ENCODE peak calls at places on chromosomes 2 and 18, in seven cellular contexts. U is activated CD8-positive, alpha-beta T cell treated with anti-CD3 and anti-CD28 coated beads for 36 hours; O is GM12865; J is tibial nerve; S is mesothelial cell of epicardium; X is bronchial epithelial cell; B is HepG2. P is an unnamed sample.

GRCh38 chr2:157761520-157761919 is 114.6 kb downstream of the ACVR1 start:
- DNase-seq in U (no peak), O (no peak), J (no peak), S (no peak), X (no peak), B (no peak), P (no peak)

GRCh38 chr2:210428415-210429179 is 48.0 kb downstream of the LANCL1 start:
- DNase-seq in U (no peak), O (no peak), J (no peak), S (no peak), X (peak), B (no peak), P (no peak)

GRCh38 chr2:219430633-219431615 is 3.7 kb upstream of the SPEG start:
- DNase-seq in U (no peak), O (peak), J (no peak), S (no peak), X (peak), B (peak), P (no peak)

GRCh38 chr2:19711470-19712372 is 190.1 kb downstream of the TTC32 start:
- DNase-seq in U (no peak), O (peak), J (no peak), S (no peak), X (peak), B (peak), P (no peak)

GRCh38 chr2:121596221-121597080 is 52.8 kb downstream of the CLASP1 start:
- DNase-seq in U (peak), O (peak), J (peak), S (no peak), X (peak), B (peak), P (peak)

GRCh38 chr18:23816740-23817139 is 127.5 kb downstream of the LAMA3 start:
- DNase-seq in U (no peak), O (no peak), J (no peak), S (no peak), X (no peak), B (no peak), P (no peak)

GRCh38 chr2:85312404-85312803 is 15.4 kb downstream of the TGOLN2 start:
- DNase-seq in U (no peak), O (no peak), J (no peak), S (no peak), X (peak), B (no peak), P (no peak)

GRCh38 chr2:98730053-98730850 is 680 bp downstream of the MGAT4A start:
- DNase-seq in U (peak), O (peak), J (peak), S (peak), X (no peak), B (peak), P (no peak)

GRCh38 chr2:46434851-46435273 is 44.5 kb upstream of the TMEM247 start:
- DNase-seq in U (no peak), O (no peak), J (no peak), S (no peak), X (peak), B (peak), P (no peak)

GRCh38 chr2:19878268-19879046 is 23.3 kb downstream of the TTC32 start:
- DNase-seq in U (no peak), O (no peak), J (no peak), S (no peak), X (no peak), B (no peak), P (no peak)

GRCh38 chr2:36564377-36564930 is 33.5 kb downstream of the FEZ2 start:
- DNase-seq in U (no peak), O (no peak), J (no peak), S (no peak), X (no peak), B (no peak), P (no peak)

GRCh38 chr2:101787097-101787496 is 89.6 kb downstream of the MAP4K4 start:
- DNase-seq in U (no peak), O (no peak), J (no peak), S (no peak), X (peak), B (no peak), P (no peak)

GRCh38 chr2:196415384-196415783 is 224.1 kb upstream of the CCDC150 start:
- DNase-seq in U (peak), O (peak), J (no peak), S (no peak), X (no peak), B (no peak), P (peak)

GRCh38 chr2:25286025-25286400 is 55.7 kb downstream of the DNMT3A start:
- DNase-seq in U (peak), O (peak), J (no peak), S (no peak), X (no peak), B (no peak), P (peak)

GRCh38 chr2:174632847-174633620 is 35.4 kb upstream of the WIPF1 start:
- DNase-seq in U (no peak), O (peak), J (no peak), S (no peak), X (no peak), B (no peak), P (no peak)

GRCh38 chr2:61470122-61470951 is 550 bp downstream of the USP34 start:
- DNase-seq in U (peak), O (peak), J (peak), S (peak), X (peak), B (peak), P (peak)

GRCh38 chr2:50097118-50097517 is 934.8 kb downstream of the NRXN1 start:
- DNase-seq in U (no peak), O (no peak), J (no peak), S (no peak), X (no peak), B (no peak), P (no peak)

GRCh38 chr18:58525517-58525916 is 103.4 kb downstream of the ALPK2 start:
- DNase-seq in U (peak), O (peak), J (no peak), S (no peak), X (peak), B (no peak), P (no peak)

GRCh38 chr2:36696533-36696932 is at the start of gene VIT:
- DNase-seq in U (no peak), O (no peak), J (peak), S (no peak), X (peak), B (no peak), P (no peak)

GRCh38 chr2:30300456-30301221 is 69.3 kb downstream of the LBH start:
- DNase-seq in U (no peak), O (no peak), J (no peak), S (no peak), X (no peak), B (no peak), P (no peak)

GRCh38 chr2:9243357-9243756 is 36.7 kb downstream of the ASAP2 start:
- DNase-seq in U (no peak), O (no peak), J (no peak), S (no peak), X (no peak), B (no peak), P (no peak)

GRCh38 chr2:9778012-9778411 is 65.3 kb upstream of the TAF1B start:
- DNase-seq in U (no peak), O (no peak), J (no peak), S (no peak), X (no peak), B (no peak), P (no peak)

GRCh38 chr2:128734521-128735295 is 416.0 kb upstream of the HS6ST1 start:
- DNase-seq in U (peak), O (peak), J (no peak), S (no peak), X (no peak), B (no peak), P (no peak)

GRCh38 chr2:18903750-18904149 is 314.4 kb upstream of the NT5C1B start:
- DNase-seq in U (no peak), O (peak), J (no peak), S (no peak), X (no peak), B (no peak), P (peak)

GRCh38 chr2:130328710-130329109 is 14.0 kb upstream of the IMP4 start:
- DNase-seq in U (no peak), O (no peak), J (no peak), S (no peak), X (peak), B (no peak), P (no peak)

GRCh38 chr2:174711206-174711605 is 53.1 kb downstream of the CHRNA1 start:
- DNase-seq in U (no peak), O (no peak), J (no peak), S (no peak), X (no peak), B (no peak), P (no peak)

GRCh38 chr2:47118581-47118980 is 36.5 kb downstream of the STPG4 start:
- DNase-seq in U (no peak), O (no peak), J (no peak), S (no peak), X (no peak), B (no peak), P (no peak)

GRCh38 chr2:237867465-237867864 is 8.0 kb downstream of the RAMP1 start:
- DNase-seq in U (no peak), O (no peak), J (no peak), S (no peak), X (no peak), B (no peak), P (no peak)

GRCh38 chr2:102268529-102269524 is 42.5 kb upstream of the IL1RL1 start:
- DNase-seq in U (no peak), O (no peak), J (no peak), S (no peak), X (no peak), B (no peak), P (no peak)

GRCh38 chr18:62536005-62536404 is 13.2 kb downstream of the ZCCHC2 start:
- DNase-seq in U (no peak), O (no peak), J (no peak), S (no peak), X (no peak), B (no peak), P (no peak)

GRCh38 chr2:9627310-9627709 is 3.5 kb downstream of the YWHAQ start:
- DNase-seq in U (peak), O (no peak), J (no peak), S (no peak), X (peak), B (no peak), P (no peak)

GRCh38 chr18:2971741-2972552 is 41.0 kb downstream of the LPIN2 start:
- DNase-seq in U (peak), O (peak), J (peak), S (no peak), X (no peak), B (no peak), P (peak)

GRCh38 chr2:147438897-147439296 is 405.9 kb upstream of the ACVR2A start:
- DNase-seq in U (no peak), O (no peak), J (no peak), S (no peak), X (no peak), B (no peak), P (no peak)

GRCh38 chr2:203579131-203579643 is 44.1 kb upstream of the RAPH1 start:
- DNase-seq in U (peak), O (peak), J (no peak), S (no peak), X (peak), B (no peak), P (peak)

GRCh38 chr18:48859311-48860275 is 91.2 kb downstream of the SMAD7 start:
- DNase-seq in U (no peak), O (no peak), J (no peak), S (no peak), X (no peak), B (no peak), P (no peak)

DNA sequence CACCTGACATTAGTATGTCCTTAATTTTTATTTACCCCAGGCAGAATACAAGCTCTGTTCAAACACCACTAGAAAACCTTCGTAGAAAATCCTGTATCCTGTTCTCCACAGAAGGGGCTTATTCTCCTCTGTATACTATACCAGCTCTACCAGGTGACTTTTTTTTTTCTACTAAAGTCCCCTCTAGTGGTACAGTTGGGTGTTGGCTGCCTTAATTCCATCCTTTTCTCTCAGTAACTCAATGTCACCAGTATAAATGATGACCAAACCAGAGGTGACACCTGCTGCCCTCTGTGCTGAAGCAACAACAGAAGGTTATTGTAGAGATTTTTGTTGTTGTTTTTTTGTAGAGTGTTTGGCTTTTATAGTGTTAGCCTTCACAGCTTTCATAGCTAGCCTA is 1322.0 kb downstream of the LRP1B start:
- DNase-seq in U (no peak), O (peak), J (no peak), S (no peak), X (no peak), B (peak), P (no peak)
- TF ChIP-seq CTCF in U (no peak), O (peak), J (no peak), S (no peak), X (no peak), B (no peak), P (no peak)

DNA sequence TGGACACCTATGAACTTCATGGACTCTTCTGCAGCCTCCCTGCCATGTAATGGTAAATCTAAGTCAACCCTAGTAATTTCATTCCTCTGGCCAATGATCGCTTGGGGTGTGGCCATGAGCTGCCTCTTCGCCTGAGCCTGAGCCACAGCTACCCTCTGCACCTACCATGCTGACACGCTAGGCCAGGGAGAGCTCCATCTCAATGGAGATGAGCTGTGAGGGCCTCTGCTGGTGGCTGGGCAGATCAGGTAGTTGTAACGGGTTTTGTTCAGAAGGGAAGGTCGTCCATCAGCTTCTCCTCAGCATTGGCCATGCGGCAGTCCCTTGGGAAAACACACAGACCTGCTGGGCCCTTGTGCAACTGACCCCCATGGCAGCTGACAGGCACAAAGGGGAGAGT is 24.4 kb downstream of the MPHOSPH10 start:
- DNase-seq in U (peak), O (peak), J (no peak), S (no peak), X (peak), B (peak), P (peak)
- TF ChIP-seq CTCF in U (peak), O (peak), J (no peak), S (no peak), X (peak), B (peak), P (peak)

GRCh38 chr2:7083580-7084509 is 166.6 kb downstream of the RNF144A start:
- DNase-seq in U (peak), O (peak), J (no peak), S (no peak), X (peak), B (peak), P (no peak)
- TF ChIP-seq CTCF in U (peak), O (peak), J (peak), S (no peak), X (peak), B (peak), P (peak)

DNA sequence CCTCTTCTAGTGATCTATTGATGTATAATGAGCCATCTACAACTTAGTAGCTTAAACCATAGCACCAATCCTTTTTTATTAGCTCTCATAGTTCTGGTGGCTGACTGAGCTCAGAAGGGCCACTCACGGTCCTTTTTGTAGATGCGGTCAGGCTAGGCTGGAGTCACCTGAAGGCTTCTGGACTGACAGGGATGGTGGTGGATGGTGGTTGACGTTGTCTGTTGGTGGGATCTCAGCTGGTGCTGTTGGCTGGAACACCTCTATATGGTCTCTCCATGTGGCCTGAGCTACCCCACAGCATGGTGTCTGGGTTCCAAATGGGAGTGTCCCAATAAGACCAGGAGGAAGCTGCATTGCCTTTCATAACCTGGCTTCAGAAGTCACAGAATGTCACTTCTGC is 68.0 kb downstream of the BCL2L11 start:
- DNase-seq in U (no peak), O (no peak), J (no peak), S (no peak), X (no peak), B (no peak), P (no peak)
- TF ChIP-seq CTCF in U (no peak), O (no peak), J (no peak), S (no peak), X (no peak), B (no peak), P (no peak)

GRCh38 chr2:142980246-142981068 is 103.0 kb downstream of the KYNU start:
- DNase-seq in U (no peak), O (peak), J (no peak), S (no peak), X (peak), B (peak), P (peak)
- TF ChIP-seq CTCF in U (peak), O (peak), J (peak), S (peak), X (peak), B (peak), P (peak)

GRCh38 chr2:4110273-4110672 is 406.9 kb downstream of the DCDC2C start:
- DNase-seq in U (no peak), O (no peak), J (no peak), S (no peak), X (no peak), B (no peak), P (no peak)
- TF ChIP-seq CTCF in U (no peak), O (no peak), J (no peak), S (no peak), X (no peak), B (peak), P (no peak)

GRCh38 chr18:42067527-42067926 is 112.5 kb downstream of the PIK3C3 start:
- DNase-seq in U (no peak), O (no peak), J (no peak), S (no peak), X (no peak), B (no peak), P (no peak)

GRCh38 chr18:42074704-42075103 is 119.7 kb downstream of the PIK3C3 start:
- DNase-seq in U (no peak), O (no peak), J (no peak), S (no peak), X (no peak), B (no peak), P (no peak)

GRCh38 chr18:42068030-42068429 is 113.0 kb downstream of the PIK3C3 start:
- DNase-seq in U (no peak), O (no peak), J (no peak), S (no peak), X (no peak), B (no peak), P (no peak)

GRCh38 chr18:42069036-42069435 is 114.0 kb downstream of the PIK3C3 start:
- DNase-seq in U (no peak), O (no peak), J (no peak), S (no peak), X (peak), B (no peak), P (no peak)

DNA sequence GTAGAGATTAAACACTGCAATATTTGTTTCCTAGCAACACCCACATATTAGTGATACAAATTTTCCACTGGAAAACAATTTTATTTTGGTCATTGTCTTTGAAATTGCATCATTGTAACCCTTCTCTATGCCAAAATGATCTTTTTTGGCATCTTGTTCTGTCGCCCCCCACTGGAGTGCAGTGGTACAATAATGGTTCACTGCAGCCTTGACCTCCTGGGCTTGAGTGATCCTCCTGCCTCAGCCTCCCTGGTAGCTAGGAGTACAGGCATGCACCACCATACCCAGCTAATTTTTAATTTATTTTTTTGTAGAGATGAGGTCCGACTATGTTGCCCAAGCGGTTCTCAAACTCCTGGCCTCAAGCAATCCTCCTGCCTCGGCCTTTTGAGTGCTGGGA is 117.4 kb downstream of the PIK3C3 start:
- DNase-seq in U (peak), O (no peak), J (no peak), S (no peak), X (no peak), B (no peak), P (no peak)
- TF ChIP-seq CTCF in U (peak), O (no peak), J (no peak), S (peak), X (no peak), B (no peak), P (no peak)

DNA sequence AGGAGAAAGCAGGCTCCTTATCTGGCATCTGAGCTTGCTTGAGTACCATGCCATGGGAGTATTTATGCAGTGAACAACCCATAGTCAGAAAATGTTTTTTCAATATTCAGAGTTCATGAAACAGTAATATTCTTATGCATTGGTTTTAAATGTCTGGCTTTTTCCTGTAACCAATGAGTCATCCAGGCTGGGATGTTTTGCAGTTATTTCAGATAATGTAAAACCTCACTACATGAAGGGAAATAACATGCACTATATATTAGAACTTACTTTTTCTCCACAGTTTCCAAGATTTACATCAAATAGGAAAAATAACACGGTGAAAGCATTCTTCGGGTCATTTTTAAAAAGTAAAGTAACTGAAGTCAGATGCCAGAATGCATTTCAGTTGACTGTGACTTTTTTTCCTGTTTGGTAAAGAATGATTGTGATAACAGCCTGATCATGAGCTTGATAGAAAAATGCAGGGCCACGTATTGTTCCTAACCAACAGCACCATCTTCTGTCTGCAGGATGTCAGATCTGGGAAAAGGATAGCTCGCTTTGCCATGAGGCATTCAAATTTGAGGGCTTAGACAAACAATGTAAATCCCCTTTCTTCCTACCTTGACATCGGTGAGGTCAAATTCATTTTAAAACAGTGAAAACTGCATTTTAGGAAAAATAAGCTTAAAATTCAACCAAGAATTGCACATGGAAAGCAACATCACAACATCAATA is 152.8 kb downstream of the DSC3 start:
- DNase-seq in U (no peak), O (peak), J (peak), S (no peak), X (peak), B (no peak), P (no peak)
- TF ChIP-seq CTCF in U (no peak), O (peak), J (no peak), S (no peak), X (peak), B (peak), P (peak)